ENCODE peak calls at places on chromosomes 13 and 19, in four cellular contexts. Y is foreskin fibroblast, A is lower leg skin, V is left ventricle myocardium inferior. C is an unnamed sample.
A peak's percentile ranks its signal among the peaks of the same experiment; 100 is the strongest.

GRCh38 chr13:110565296-110565695 is 3.8 kb upstream of the RAB20 start:
- DNase-seq in Y (no peak), A (peak; percentile 5), V (no peak), C (no peak)

GRCh38 chr13:99265823-99266426 is 7.7 kb upstream of the GPR18 start:
- DNase-seq in Y (peak; percentile 73), A (no peak), V (no peak), C (no peak)

GRCh38 chr19:42524943-42525342 is 3.3 kb downstream of the CEACAM1 start:
- DNase-seq in Y (no peak), A (peak; percentile 20), V (no peak), C (no peak)

GRCh38 chr19:44002212-44002565 is 568 bp upstream of the ZNF230 start:
- DNase-seq in Y (peak; percentile 25), A (no peak), V (no peak), C (no peak)

GRCh38 chr19:10007811-10008211 is 2.5 kb downstream of the COL5A3 start:
- DNase-seq in Y (peak; percentile 57), A (no peak), V (peak; percentile 63), C (no peak)

GRCh38 chr13:61414686-61415664 is 674 bp downstream of the PCDH20 start:
- DNase-seq in Y (no peak), A (peak; percentile 83), V (peak; percentile 28), C (peak; percentile 76)

GRCh38 chr19:52936151-52936957 is 13.1 kb upstream of the ZNF888 start:
- DNase-seq in Y (no peak), A (peak; percentile 48), V (no peak), C (no peak)

GRCh38 chr19:52248256-52248655 is 21.1 kb upstream of the ZNF766 start:
- DNase-seq in Y (peak; percentile 64), A (no peak), V (peak; percentile 43), C (no peak)

GRCh38 chr19:55342044-55342531 is 2.4 kb downstream of the KMT5C start:
- DNase-seq in Y (no peak), A (no peak), V (no peak), C (no peak)

GRCh38 chr19:18029617-18030338 is 21.8 kb downstream of the ARRDC2 start:
- DNase-seq in Y (peak; percentile 69), A (no peak), V (no peak), C (no peak)

GRCh38 chr19:9151367-9151766 is 11.2 kb downstream of the ZNF317 start:
- DNase-seq in Y (no peak), A (no peak), V (no peak), C (no peak)

DNA sequence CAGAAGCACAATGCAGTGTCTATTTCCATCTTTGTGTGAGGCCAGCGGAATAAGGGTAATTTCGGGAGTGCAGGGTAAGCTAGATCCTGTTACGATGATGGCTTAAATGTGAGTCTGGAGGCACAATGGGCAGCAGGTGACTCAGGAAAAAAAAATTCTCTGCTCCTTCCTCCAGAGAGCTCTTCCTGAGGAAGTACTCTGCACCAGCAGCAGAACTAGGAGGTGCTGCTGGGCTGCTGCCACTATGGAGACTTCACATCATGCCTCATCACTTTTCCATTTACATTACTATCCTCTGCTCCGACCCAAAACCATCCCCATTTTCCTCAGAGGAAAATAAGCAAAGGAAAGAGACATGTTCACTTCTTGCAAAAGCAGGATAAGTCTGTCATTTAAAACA is 282.0 kb downstream of the DNAJC15 start:
- DNase-seq in Y (no peak), A (no peak), V (no peak), C (no peak)
- TF ChIP-seq CTCF in Y (no peak), A (no peak), V (no peak), C (no peak)

DNA sequence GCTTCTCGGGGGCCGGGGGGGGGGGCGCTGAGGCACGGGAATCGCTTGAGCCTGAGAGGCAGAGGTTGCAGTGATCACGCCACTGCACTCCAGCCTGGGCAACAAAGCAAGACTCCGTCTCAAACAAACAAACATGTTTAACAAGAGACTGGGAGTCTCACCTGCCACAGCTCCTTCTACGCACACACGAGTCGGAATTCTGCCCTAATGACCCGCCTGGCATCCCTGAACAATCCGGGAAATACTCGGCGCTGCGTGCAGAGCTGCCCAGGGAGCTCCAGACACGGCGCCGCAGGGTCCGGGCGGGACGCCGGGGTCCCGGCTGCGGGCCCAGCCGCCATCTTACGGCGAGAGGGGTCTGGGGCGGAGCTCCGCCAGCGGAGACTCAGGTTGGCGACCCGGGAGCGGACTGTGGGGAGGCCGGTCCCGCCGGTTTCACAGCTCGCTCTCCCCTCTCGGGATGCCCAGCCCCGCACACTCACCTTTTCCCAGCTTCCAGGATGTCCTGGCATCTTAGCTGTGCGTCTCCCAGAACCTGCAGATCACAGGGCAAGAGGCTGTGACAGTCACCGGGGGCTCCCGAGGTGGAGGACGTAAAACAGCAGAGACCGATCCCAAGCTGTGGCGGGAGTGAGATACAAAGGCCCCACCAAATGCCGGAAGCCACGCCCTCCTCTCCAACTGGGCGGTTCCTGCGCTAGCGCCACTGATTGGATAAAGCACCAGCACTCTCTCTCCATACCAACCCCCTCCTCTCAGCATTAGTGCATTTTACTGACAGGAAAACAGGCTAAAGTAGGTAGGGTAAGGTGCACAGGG is 23.6 kb upstream of the ZNF724 start:
- DNase-seq in Y (peak; percentile 92), A (peak; percentile 99), V (peak; percentile 92), C (peak; percentile 92)
- TF ChIP-seq CTCF in Y (no peak), A (no peak), V (no peak), C (no peak)

GRCh38 chr19:33508009-33508408 is 13.6 kb downstream of the PEPD start:
- DNase-seq in Y (no peak), A (no peak), V (no peak), C (no peak)
- TF ChIP-seq CTCF in Y (no peak), A (no peak), V (no peak), C (no peak)

GRCh38 chr19:1987197-1988187 is 28.0 kb downstream of the BTBD2 start:
- DNase-seq in Y (no peak), A (no peak), V (no peak), C (no peak)
- TF ChIP-seq CTCF in Y (no peak), A (no peak), V (no peak), C (no peak)

GRCh38 chr19:14091086-14091884 is 734 bp upstream of the SAMD1 start:
- DNase-seq in Y (peak; percentile 72), A (no peak), V (no peak), C (peak; percentile 77)
- TF ChIP-seq CTCF in Y (peak; percentile 21), A (no peak), V (peak; percentile 37), C (no peak)

C was measured in mesothelial cell of epicardium.